ENCODE peak calls at places on chromosomes 16 and 17, in four cellular contexts. M is heart right ventricle, A is fibroblast of lung, H is fibroblast of pulmonary artery. T is an unnamed sample.

GRCh38 chr16:88920618-88921602 is 54.5 kb upstream of the PABPN1L start:
- DNase-seq in M (peak), A (peak), H (peak), T (no peak)

GRCh38 chr17:953767-954166 is 25.8 kb downstream of the NXN start:
- DNase-seq in H (no peak), M (no peak), A (no peak), T (no peak)

GRCh38 chr17:48613862-48614694 is 1.0 kb downstream of the HOXB8 start:
- DNase-seq in H (no peak), A (no peak), M (no peak), T (no peak)

GRCh38 chr17:17269926-17270773 is 10.9 kb downstream of the COPS3 start:
- DNase-seq in M (no peak), A (no peak), H (no peak), T (no peak)

GRCh38 chr17:42135664-42136653 is 13.4 kb downstream of the HSPB9 start:
- DNase-seq in M (peak), A (peak), H (peak), T (peak)

GRCh38 chr17:69500911-69501429 is 86.5 kb downstream of the MAP2K6 start:
- DNase-seq in H (no peak), M (no peak), A (no peak), T (no peak)

GRCh38 chr16:50532576-50532975 is 15.6 kb upstream of the NKD1 start:
- DNase-seq in M (no peak), A (no peak), H (no peak), T (no peak)

GRCh38 chr16:85273293-85273692 is 161.0 kb upstream of the CIBAR2 start:
- DNase-seq in A (no peak), H (no peak), M (no peak), T (no peak)

GRCh38 chr16:9665851-9666271 is 516.4 kb downstream of the GRIN2A start:
- DNase-seq in M (no peak), A (no peak), H (no peak), T (no peak)

GRCh38 chr16:3458278-3458851 is 14.9 kb downstream of the NAA60 start:
- DNase-seq in H (peak), M (no peak), A (peak), T (peak)

GRCh38 chr16:81180578-81180977 is 57.9 kb upstream of the BCO1 start:
- DNase-seq in H (no peak), M (no peak), A (no peak), T (no peak)

GRCh38 chr17:69560987-69561441 is 146.5 kb downstream of the MAP2K6 start:
- DNase-seq in A (no peak), M (no peak), H (no peak), T (peak)

GRCh38 chr17:14664511-14664910 is 363.6 kb downstream of the HS3ST3B1 start:
- DNase-seq in M (no peak), H (no peak), A (no peak), T (no peak)

GRCh38 chr16:83912152-83912948 is 13.4 kb downstream of the MLYCD start:
- DNase-seq in M (peak), A (no peak), H (no peak), T (no peak)

GRCh38 chr17:59365383-59365981 is 34.0 kb downstream of the YPEL2 start:
- DNase-seq in M (no peak), A (no peak), H (no peak), T (no peak)

GRCh38 chr17:17609121-17609520 is 17.6 kb upstream of the PEMT start:
- DNase-seq in H (no peak), M (no peak), A (no peak), T (no peak)

GRCh38 chr17:20982589-20983358 is 60.0 kb downstream of the USP22 start:
- DNase-seq in A (no peak), H (no peak), M (no peak), T (no peak)

GRCh38 chr16:4376126-4376819 is 4.6 kb downstream of the VASN start:
- DNase-seq in M (peak), A (peak), H (peak), T (peak)

GRCh38 chr17:50362661-50363060 is 10.3 kb downstream of the MRPL27 start:
- DNase-seq in M (no peak), H (no peak), A (no peak), T (no peak)

GRCh38 chr17:12403881-12404398 is 261.8 kb upstream of the MYOCD start:
- DNase-seq in M (no peak), H (no peak), A (peak), T (no peak)

GRCh38 chr17:58756246-58757161 is 850 bp downstream of the PPM1E start:
- DNase-seq in H (peak), A (peak), M (no peak), T (no peak)

GRCh38 chr17:27893834-27894503 is 804 bp upstream of the LYRM9 start:
- DNase-seq in H (no peak), A (no peak), M (no peak), T (no peak)

GRCh38 chr17:58504826-58505351 is 9.5 kb downstream of the MTMR4 start:
- DNase-seq in A (no peak), H (no peak), M (no peak), T (no peak)

GRCh38 chr16:89374393-89374948 is 115.9 kb downstream of the ANKRD11 start:
- DNase-seq in M (peak), A (peak), H (no peak), T (no peak)

GRCh38 chr17:11644265-11645212 is 46.3 kb downstream of the DNAH9 start:
- DNase-seq in A (peak), H (peak), M (peak), T (peak)

GRCh38 chr16:64196444-64196843 is 925.4 kb downstream of the CDH11 start:
- DNase-seq in M (no peak), H (peak), A (peak), T (peak)

GRCh38 chr16:31409433-31409832 is 16.3 kb downstream of the ITGAD start:
- DNase-seq in M (no peak), A (peak), H (peak), T (peak)

GRCh38 chr17:34706029-34706428 is 126.6 kb downstream of the TMEM132E start:
- DNase-seq in H (peak), A (peak), M (no peak), T (no peak)

GRCh38 chr16:2447920-2448583 is 11.9 kb upstream of the TEDC2 start:
- DNase-seq in A (no peak), M (no peak), H (peak), T (peak)

GRCh38 chr16:3188925-3189825 is 1.2 kb downstream of the OR1F1 start:
- DNase-seq in A (peak), H (peak), M (no peak), T (peak)

GRCh38 chr16:88764913-88765349 is 20.1 kb downstream of the PIEZO1 start:
- DNase-seq in M (no peak), A (peak), H (no peak), T (peak)

GRCh38 chr17:14169287-14169686 is 67.4 kb downstream of the CDRT15 start:
- DNase-seq in A (no peak), H (no peak), M (no peak), T (no peak)

GRCh38 chr17:12619444-12620199 is 46.1 kb upstream of the MYOCD start:
- DNase-seq in H (no peak), A (peak), M (no peak), T (peak)

GRCh38 chr16:2481676-2482075 is 6.7 kb downstream of the TBC1D24 start:
- DNase-seq in M (no peak), H (no peak), A (no peak), T (no peak)

GRCh38 chr17:57121308-57122042 is 36.4 kb downstream of the AKAP1 start:
- DNase-seq in M (peak), A (peak), H (peak), T (peak)

GRCh38 chr17:19492140-19492539 is 41.5 kb upstream of the SLC47A1 start:
- DNase-seq in H (no peak), A (no peak), M (no peak), T (no peak)

GRCh38 chr16:55408656-55409055 is 70.3 kb upstream of the MMP2 start:
- DNase-seq in A (no peak), M (no peak), H (no peak), T (no peak)

GRCh38 chr17:78883533-78884131 is 19.4 kb downstream of the CEP295NL start:
- DNase-seq in H (peak), A (peak), M (peak), T (peak)
- TF ChIP-seq CTCF in H (no peak), A (no peak), M (no peak), T (peak)

GRCh38 chr17:9982159-9982558 is 77.1 kb upstream of the RCVRN start:
- DNase-seq in H (no peak), A (no peak), M (no peak), T (no peak)
- TF ChIP-seq CTCF in H (peak), A (no peak), M (peak), T (peak)

GRCh38 chr17:74769266-74769855 is 6.8 kb downstream of the NAT9 start:
- DNase-seq in H (no peak), M (no peak), A (no peak), T (no peak)

GRCh38 chr17:74768069-74768762 is 7.9 kb downstream of the NAT9 start:
- DNase-seq in M (peak), A (peak), H (peak), T (peak)

GRCh38 chr17:74768763-74769114 is 7.4 kb downstream of the NAT9 start:
- DNase-seq in H (no peak), M (no peak), A (no peak), T (no peak)

GRCh38 chr17:74766413-74766812 is 9.7 kb downstream of the NAT9 start:
- DNase-seq in A (no peak), H (no peak), M (no peak), T (no peak)

DNA sequence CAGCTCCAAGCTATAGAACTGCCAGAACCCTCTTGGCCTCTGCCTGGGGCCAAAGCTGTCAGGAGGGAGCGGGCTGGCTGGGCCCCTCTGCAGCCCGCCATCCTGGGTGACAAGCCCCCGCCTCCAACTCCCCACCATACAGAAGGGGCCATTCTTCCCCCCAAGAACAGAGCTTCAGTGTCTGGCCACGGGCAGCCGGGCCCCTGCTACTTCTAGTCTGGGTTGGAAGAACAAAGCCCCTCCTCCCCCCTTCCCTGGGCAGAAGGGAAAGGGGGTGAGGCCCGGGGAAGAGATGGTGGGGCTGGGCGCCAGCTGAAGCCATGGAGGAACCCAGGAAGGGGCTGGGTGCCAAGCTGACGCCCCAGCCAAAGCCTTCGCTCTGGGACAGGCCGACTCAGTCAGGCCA is 9.0 kb downstream of the NAT9 start:
- DNase-seq in M (no peak), H (no peak), A (no peak), T (no peak)
- TF ChIP-seq CTCF in M (no peak), H (no peak), A (no peak), T (no peak)

GRCh38 chr17:80388175-80388574 is 26.8 kb upstream of the ENDOV start:
- DNase-seq in H (no peak), M (no peak), A (no peak), T (no peak)
- TF ChIP-seq CTCF in H (no peak), M (no peak), A (no peak), T (peak)

GRCh38 chr16:30142672-30143346 is 19.8 kb upstream of the MAPK3 start:
- DNase-seq in A (no peak), H (no peak), M (no peak), T (no peak)
- TF ChIP-seq CTCF in A (no peak), H (no peak), M (peak), T (no peak)

GRCh38 chr16:79997257-79997656 is 396.7 kb upstream of the MAF start:
- DNase-seq in A (peak), M (no peak), H (peak), T (peak)
- TF ChIP-seq CTCF in A (no peak), M (peak), H (peak), T (peak)